ENCODE peak calls at places on chromosomes 7 and 10, in seven cellular contexts. M, Z, J, K, D, O and N are unnamed samples.

GRCh38 chr10:73017955-73018480 is 63.4 kb upstream of the PLA2G12B start:
- DNase-seq in M (no peak), D (no peak), O (no peak), K (no peak), Z (no peak), J (no peak), N (no peak)

GRCh38 chr10:72353963-72354355 is 760 bp downstream of the DNAJB12 start:
- DNase-seq in M (no peak), Z (no peak), D (peak; percentile 67), J (no peak), O (no peak), K (peak; percentile 57), N (no peak)

GRCh38 chr10:18094793-18095192 is 45.4 kb upstream of the CACNB2 start:
- DNase-seq in Z (no peak), O (no peak), K (no peak), D (no peak), J (no peak), M (no peak), N (no peak)

GRCh38 chr7:32809347-32809746 is 82.2 kb downstream of the KBTBD2 start:
- DNase-seq in M (no peak), Z (no peak), D (no peak), J (no peak), O (no peak), K (no peak), N (no peak)

GRCh38 chr10:133357293-133358151 is at the start of gene FUOM:
- DNase-seq in J (peak; percentile 98), Z (no peak), M (peak; percentile 67), D (peak; percentile 99), O (peak; percentile 79), K (peak; percentile 73), N (peak; percentile 98)

GRCh38 chr7:7565018-7565680 is 1.5 kb upstream of the MIOS start:
- DNase-seq in K (no peak), D (no peak), O (no peak), J (no peak), Z (no peak), M (no peak), N (no peak)

GRCh38 chr7:90788057-90788456 is 191.9 kb downstream of the CDK14 start:
- DNase-seq in J (no peak), D (no peak), O (no peak), Z (no peak), K (no peak), M (no peak), N (no peak)

GRCh38 chr7:36668750-36669149 is 55.5 kb downstream of the AOAH start:
- DNase-seq in J (no peak), M (no peak), O (no peak), K (no peak), D (no peak), Z (no peak), N (no peak)

GRCh38 chr10:73032536-73032935 is 64.1 kb downstream of the P4HA1 start:
- DNase-seq in Z (no peak), J (no peak), M (no peak), O (no peak), K (no peak), D (no peak), N (no peak)

GRCh38 chr7:80630611-80631010 is 7.8 kb upstream of the CD36 start:
- DNase-seq in Z (no peak), O (peak; percentile 26), M (no peak), J (no peak), K (no peak), D (no peak), N (no peak)

GRCh38 chr10:124063736-124064135 is 29.7 kb downstream of the CHST15 start:
- DNase-seq in Z (no peak), M (no peak), J (no peak), K (no peak), O (peak; percentile 32), D (no peak), N (no peak)

GRCh38 chr10:35821339-35821911 is 179.3 kb upstream of the FZD8 start:
- DNase-seq in O (no peak), J (no peak), M (no peak), D (no peak), Z (peak; percentile 20), K (no peak), N (no peak)

GRCh38 chr7:78099715-78100477 is 301.3 kb downstream of the PHTF2 start:
- DNase-seq in J (no peak), M (no peak), O (no peak), Z (no peak), K (no peak), D (no peak), N (no peak)

GRCh38 chr10:89274928-89275327 is 23.4 kb upstream of the LIPA start:
- DNase-seq in J (no peak), K (no peak), Z (no peak), O (no peak), M (no peak), D (no peak), N (no peak)

GRCh38 chr10:89278034-89278535 is 23.8 kb upstream of the IFIT2 start:
- DNase-seq in M (no peak), Z (no peak), D (peak; percentile 34), K (no peak), J (no peak), O (peak; percentile 81), N (no peak)

GRCh38 chr10:89271532-89271931 is 20.0 kb upstream of the LIPA start:
- DNase-seq in O (no peak), M (no peak), D (no peak), K (no peak), Z (no peak), J (no peak), N (no peak)

GRCh38 chr10:89273680-89274079 is 22.1 kb upstream of the LIPA start:
- DNase-seq in O (no peak), M (no peak), K (no peak), J (no peak), D (no peak), Z (no peak), N (no peak)

DNA sequence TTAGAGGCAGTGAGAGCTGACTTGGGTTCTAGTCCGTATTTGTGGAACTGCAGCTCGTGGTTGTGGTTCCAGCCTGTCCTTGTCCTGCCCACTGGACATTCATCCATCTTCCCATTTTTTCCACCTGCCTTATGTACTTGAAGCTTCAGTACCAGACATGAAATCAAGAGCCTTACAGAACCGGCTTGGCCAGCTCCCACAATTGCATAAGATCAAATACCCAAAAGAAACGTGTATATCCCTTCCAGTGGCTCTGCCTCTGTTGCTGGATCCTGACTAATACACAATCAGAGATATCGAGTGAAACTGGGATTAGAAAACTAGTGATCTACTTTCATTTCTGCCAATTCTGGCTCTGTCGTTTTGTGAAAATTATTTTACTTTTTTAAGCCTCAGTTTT is 23.8 kb upstream of the LIPA start:
- DNase-seq in O (no peak), Z (no peak), K (no peak), M (no peak), J (no peak), D (no peak), N (no peak)
- TF ChIP-seq TAF1 in O (no peak), Z (no peak), K (no peak), M (no peak), J (no peak), D (no peak), N (no peak)

GRCh38 chr7:115276791-115277190 is 354.9 kb downstream of the MDFIC start:
- DNase-seq in Z (no peak), M (no peak), O (no peak), J (no peak), D (no peak), K (no peak), N (no peak)

GRCh38 chr7:115269486-115269885 is 347.6 kb downstream of the MDFIC start:
- DNase-seq in O (no peak), K (no peak), D (no peak), M (no peak), J (no peak), Z (no peak), N (no peak)

GRCh38 chr7:115267503-115267902 is 345.6 kb downstream of the MDFIC start:
- DNase-seq in K (no peak), O (no peak), Z (no peak), D (no peak), J (no peak), M (no peak), N (no peak)

DNA sequence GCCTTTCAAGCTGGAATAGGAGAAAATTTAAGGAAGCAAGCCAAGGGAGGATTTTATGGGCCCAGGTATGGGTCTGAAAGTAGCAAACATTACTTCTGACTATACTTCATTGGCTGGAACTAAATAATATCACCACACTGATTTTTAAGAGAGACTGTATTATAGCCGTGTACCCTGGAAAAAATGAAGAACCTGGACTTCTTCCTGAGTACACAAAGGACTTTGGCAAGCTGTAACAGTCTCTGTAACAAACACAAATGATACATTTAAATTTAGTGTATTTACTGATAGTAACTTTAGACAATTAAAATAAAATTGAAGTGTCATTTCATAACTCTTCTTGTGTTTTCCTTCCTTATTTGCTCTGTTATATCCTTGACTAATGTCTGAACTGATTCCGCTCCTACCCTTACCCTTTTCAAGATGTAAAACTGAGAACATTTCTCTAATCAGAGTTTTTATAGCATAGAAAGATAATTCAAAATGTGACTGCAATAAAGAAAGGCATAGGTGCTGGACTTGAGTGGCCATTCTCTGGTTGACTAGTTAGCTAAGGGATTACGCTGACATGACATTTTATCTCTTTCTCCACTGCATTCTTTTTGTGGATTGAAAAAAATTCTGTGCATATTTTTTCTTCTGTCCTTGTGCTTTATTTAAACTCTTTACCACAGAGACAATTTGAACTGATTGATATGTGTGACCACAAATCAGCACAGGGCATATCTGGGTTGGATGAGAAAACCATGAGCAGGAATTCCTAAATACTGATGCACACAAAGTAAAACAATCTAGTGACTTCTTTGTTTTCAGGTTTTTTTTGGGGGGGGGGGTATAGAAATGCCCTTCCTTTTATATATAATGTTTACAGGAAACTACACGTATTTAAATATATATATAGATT is 349.7 kb downstream of the MDFIC start:
- DNase-seq in J (no peak), M (no peak), D (no peak), Z (no peak), K (no peak), O (no peak), N (no peak)
- TF ChIP-seq TAF1 in J (no peak), M (no peak), D (no peak), Z (no peak), K (no peak), O (no peak), N (no peak)

DNA sequence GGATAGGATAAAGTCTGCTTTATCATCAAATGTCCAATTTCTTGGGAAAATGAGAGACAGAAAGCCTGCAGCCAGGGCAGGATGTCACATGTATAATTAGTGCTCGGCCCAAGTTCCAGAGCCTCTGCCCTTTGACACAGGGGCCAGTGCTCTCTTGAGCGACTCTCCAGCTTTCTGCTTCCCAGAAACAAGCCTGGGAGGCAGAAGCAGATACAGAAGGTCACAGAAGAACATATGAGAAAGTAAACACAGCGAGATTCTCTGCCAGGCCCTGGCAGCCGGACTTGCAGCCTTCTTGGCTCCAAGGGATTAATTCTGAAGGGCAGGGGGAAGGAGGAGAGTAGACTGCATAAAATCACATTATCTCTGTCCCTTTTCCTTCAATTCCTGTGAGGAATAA is 536.7 kb downstream of the TNS3 start:
- DNase-seq in Z (no peak), D (no peak), K (no peak), J (no peak), M (no peak), O (no peak), N (no peak)
- TF ChIP-seq TAF1 in Z (no peak), D (no peak), K (no peak), J (no peak), M (no peak), O (no peak), N (no peak)

DNA sequence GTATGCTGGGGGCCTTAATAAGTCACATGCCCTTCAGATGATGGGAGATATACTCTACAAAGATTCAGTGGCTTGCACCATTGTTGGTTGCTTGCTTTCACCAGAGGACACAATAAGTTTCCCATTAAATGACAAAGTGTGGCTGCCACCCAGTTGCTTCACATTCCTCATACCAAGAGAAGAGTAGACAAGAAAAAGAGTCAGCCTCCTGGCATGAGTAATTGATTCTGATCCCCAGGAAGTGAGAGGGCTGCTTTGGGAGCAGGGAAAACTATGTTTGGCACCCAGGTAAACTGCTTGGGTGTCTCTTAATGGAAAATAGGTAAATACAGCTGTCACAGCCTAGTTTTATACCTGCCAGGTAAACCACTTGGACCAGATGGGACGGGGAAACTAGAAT is 66.7 kb upstream of the IL6 start:
- DNase-seq in Z (no peak), D (no peak), M (no peak), O (no peak), J (no peak), K (no peak), N (no peak)
- TF ChIP-seq TAF1 in Z (no peak), D (no peak), M (no peak), O (no peak), J (no peak), K (no peak), N (no peak)